ENCODE peak calls at places on chromosomes 7 and 10, in seven cellular contexts. D, X, N, C, F, A and E are unnamed samples.

GRCh38 chr10:12795723-12796122 is 205.8 kb downstream of the CCDC3 start:
- DNase-seq in D (no peak), X (no peak), N (no peak), C (no peak), F (no peak), A (no peak), E (no peak)

GRCh38 chr7:21548491-21548890 is 5.7 kb downstream of the DNAH11 start:
- DNase-seq in D (no peak), X (no peak), N (no peak), C (no peak), F (no peak), A (no peak), E (no peak)

GRCh38 chr10:62613429-62613828 is 191.1 kb upstream of the ADO start:
- DNase-seq in D (peak; percentile 79), X (no peak), N (no peak), C (no peak), F (no peak), A (no peak), E (no peak)

GRCh38 chr7:44629825-44630580 is 23.6 kb downstream of the OGDH start:
- DNase-seq in D (no peak), X (no peak), N (no peak), C (no peak), F (no peak), A (no peak), E (no peak)

GRCh38 chr7:40008218-40008815 is 58.3 kb downstream of the CDK13 start:
- DNase-seq in D (peak; percentile 89), X (no peak), N (no peak), C (no peak), F (no peak), A (no peak), E (no peak)

GRCh38 chr7:7125993-7126392 is 56.4 kb upstream of the C1GALT1 start:
- DNase-seq in D (no peak), X (no peak), N (no peak), C (peak; percentile 82), F (no peak), A (no peak), E (no peak)

GRCh38 chr7:151051108-151051507 is 2.8 kb downstream of the ASIC3 start:
- DNase-seq in D (peak; percentile 77), X (no peak), N (no peak), C (no peak), F (no peak), A (no peak), E (no peak)

GRCh38 chr7:106287786-106288185 is 3.0 kb upstream of the NAMPT start:
- DNase-seq in D (no peak), X (no peak), N (no peak), C (no peak), F (no peak), A (no peak), E (no peak)

GRCh38 chr7:27167170-27167505 is 1.8 kb upstream of the HOXA9 start:
- DNase-seq in D (no peak), X (no peak), N (no peak), C (no peak), F (no peak), A (peak; percentile 45), E (no peak)

GRCh38 chr7:136894789-136895188 is 26.3 kb downstream of the CHRM2 start:
- DNase-seq in D (no peak), X (no peak), N (no peak), C (no peak), F (no peak), A (no peak), E (no peak)

GRCh38 chr10:63553473-63553872 is 32.3 kb downstream of the REEP3 start:
- DNase-seq in D (peak; percentile 9), X (no peak), N (no peak), C (no peak), F (no peak), A (no peak), E (peak; percentile 23)

DNA sequence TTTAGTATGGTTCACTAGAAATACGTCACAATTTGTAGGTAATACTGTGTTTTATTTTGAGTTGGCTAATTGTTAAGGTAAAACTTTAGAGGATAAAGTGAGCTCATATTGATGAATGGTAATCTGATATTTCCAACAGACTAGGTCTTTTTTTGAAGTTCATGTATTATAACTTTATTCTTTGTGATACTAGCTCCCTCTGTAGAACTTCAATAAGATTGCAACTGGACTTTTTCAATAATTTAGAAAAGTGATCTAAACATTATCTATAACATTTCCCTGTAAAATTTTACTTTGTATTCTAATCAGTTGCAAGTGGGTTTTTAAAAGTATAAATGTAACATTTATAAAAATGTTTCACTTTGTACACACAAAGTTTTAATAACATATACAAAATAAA is 83.5 kb downstream of the ADK start:
- DNase-seq in D (peak; percentile 33), X (no peak), N (no peak), C (no peak), F (no peak), A (no peak), E (no peak)
- TF ChIP-seq RAD21 in D (peak; percentile 52), X (no peak), N (peak; percentile 39), C (no peak), F (peak; percentile 47), A (peak; percentile 52), E (peak; percentile 78)

GRCh38 chr7:17289074-17289665 is 9.3 kb upstream of the AHR start:
- DNase-seq in D (peak; percentile 49), X (no peak), N (no peak), C (no peak), F (no peak), A (no peak), E (no peak)
- H2AFZ ChIP-seq in D (no peak overlapping the region), X (no peak overlapping the region), N (no peak overlapping the region), C (no peak overlapping the region), F (no peak overlapping the region), A (no peak overlapping the region), E (no peak overlapping the region)

DNA sequence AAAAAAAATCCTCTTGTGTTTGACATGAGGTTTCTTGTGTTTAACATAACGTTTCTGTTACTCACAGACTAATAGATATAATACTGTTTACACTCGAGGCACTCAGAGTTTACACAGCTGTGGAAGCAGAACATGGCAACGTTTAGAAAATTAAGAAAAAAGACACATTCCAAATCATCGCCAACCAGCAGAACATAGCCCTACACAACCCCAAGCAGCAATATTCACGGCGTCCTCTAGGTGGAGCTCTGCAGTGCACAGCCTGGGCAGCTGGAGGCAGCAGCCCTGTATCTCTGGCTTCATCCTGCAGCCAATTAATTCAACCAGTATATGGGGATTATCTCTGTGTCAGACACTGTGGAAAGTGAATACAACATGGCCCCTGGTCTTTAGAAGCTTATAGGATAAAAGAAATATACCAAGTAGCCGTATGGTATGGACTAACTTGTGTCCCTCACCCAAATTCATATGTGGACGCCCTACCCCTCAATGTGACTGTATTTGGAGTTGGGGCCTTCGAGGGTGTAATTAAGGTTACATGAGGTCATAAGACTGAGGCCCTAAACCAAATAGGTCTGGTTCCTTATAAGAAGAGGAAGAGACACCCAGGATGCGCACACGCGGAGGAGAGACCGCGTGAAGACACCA is 36.5 kb downstream of the ASB13 start:
- DNase-seq in D (peak; percentile 96), X (peak; percentile 33), N (peak; percentile 25), C (peak; percentile 61), F (peak; percentile 81), A (peak; percentile 84), E (peak; percentile 61)
- TF ChIP-seq RAD21 in D (peak; percentile 71), X (peak; percentile 78), N (peak; percentile 88), C (peak; percentile 58), F (peak; percentile 56), A (peak; percentile 71), E (peak; percentile 71)

DNA sequence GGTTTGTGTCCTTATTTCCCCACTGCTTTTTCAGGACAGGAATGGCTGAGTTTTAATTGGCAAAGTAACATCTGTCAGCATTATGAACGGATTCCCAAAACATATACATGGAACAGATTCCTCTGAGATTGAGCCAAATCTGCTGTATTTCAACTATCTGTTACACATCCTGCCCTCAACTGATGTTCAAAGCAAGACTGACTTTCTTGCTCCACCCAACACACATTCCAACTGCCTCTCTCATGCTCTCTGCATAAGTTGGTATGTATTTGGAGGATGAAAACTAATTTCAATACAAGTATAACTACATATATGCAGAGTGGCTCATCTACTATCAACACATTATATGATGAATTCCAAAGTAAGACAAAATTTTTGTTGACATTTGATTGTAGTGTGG is 342.2 kb downstream of the GATA3 start:
- DNase-seq in D (peak; percentile 35), X (no peak), N (no peak), C (no peak), F (no peak), A (no peak), E (no peak)
- H2AFZ ChIP-seq in D (no peak overlapping the region), X (no peak overlapping the region), N (no peak overlapping the region), C (no peak overlapping the region), F (no peak overlapping the region), A (no peak overlapping the region), E (no peak overlapping the region)

DNA sequence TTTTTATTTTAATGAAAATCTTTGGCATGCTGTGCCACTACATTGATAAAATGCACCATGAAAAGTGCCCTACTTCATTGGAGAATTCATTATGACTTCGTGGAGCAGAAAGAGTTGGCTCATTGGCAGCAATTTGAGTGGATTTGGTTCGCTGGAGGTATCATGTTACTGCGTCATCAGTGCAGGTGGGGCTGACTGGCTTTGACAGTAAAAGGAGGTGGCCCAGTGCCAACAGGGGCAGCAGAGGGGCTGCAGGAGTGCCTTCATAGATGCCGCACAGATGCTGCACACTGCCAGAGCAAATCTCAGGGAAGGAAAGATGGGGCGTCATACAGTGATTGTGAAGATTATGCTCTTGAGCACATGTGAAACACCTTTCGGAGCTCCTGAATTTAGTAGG is 22.2 kb downstream of the FZD1 start:
- DNase-seq in D (no peak), X (no peak), N (no peak), C (no peak), F (no peak), A (no peak), E (no peak)
- TF ChIP-seq RAD21 in D (no peak), X (no peak), N (no peak), C (no peak), F (no peak), A (no peak), E (no peak)

DNA sequence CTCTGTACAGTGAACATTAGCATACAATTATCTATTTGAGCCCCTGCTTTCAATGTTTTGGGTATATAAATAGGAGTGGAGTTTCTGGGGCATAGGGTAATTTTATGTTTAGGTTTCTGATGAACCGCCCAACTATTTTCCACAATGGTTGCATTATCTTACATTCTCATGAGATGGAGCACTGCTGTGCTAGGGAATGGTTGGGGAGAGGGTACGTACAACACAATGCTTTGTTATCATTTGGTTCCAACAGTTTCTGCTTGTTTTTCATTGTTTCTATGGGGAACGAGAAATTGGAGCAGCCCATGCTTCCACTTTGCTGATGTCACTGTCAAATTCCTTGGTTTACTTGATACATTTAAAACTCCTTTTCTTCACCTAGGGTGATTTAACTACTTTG is 1115.3 kb downstream of the REEP3 start:
- DNase-seq in D (no peak), X (no peak), N (no peak), C (no peak), F (no peak), A (no peak), E (no peak)
- H2AFZ ChIP-seq in D (no peak overlapping the region), X (no peak overlapping the region), N (no peak overlapping the region), C (no peak overlapping the region), F (peak overlapping the region; percentile 5), A (no peak overlapping the region), E (no peak overlapping the region)

GRCh38 chr7:17989546-17989945 is 38.1 kb downstream of the PRPS1L1 start:
- DNase-seq in D (peak; percentile 31), X (no peak), N (no peak), C (no peak), F (no peak), A (no peak), E (no peak)
- TF ChIP-seq RAD21 in D (no peak), X (no peak), N (no peak), C (no peak), F (no peak), A (no peak), E (no peak)

DNA sequence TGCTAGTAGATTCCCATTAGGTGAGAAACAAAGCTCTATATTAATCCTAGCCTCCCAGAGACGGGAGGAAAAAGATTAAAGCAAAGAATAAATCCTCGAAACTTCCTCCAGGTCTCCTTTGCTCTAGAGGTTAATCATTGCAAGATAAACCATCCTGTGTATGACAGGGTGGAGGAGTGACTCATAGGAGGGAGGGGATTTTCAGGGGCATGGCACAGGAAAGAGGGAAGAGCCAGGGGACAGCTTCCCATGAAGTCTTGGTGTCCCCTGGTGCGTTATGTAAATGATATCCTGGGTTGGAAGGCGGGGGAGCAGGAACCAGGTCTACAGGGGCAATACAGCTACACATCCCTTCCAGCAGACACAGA is 780 bp downstream of the CYP3A5 start:
- DNase-seq in D (peak; percentile 22), X (no peak), N (no peak), C (peak; percentile 83), F (peak; percentile 77), A (no peak), E (peak; percentile 49)
- H2AFZ ChIP-seq in D (no peak overlapping the region), X (no peak overlapping the region), N (no peak overlapping the region), C (no peak overlapping the region), F (peak overlapping the region; percentile 69), A (no peak overlapping the region), E (peak overlapping the region; percentile 82)